ENCODE peak calls at places on chromosomes 4 and X, in nine cellular contexts. One of them, this sample, is unnamed.

GRCh38 chr4:62644372-62644771 is 1444.2 kb downstream of the ADGRL3 start:
- DNase-seq in AML-193: no peak
- DNase-seq in SJSA1: no peak
- DNase-seq in NCI-H2029 treated with DMSO at 0.1 percent for 48 hours: no peak
- DNase-seq in esophagus muscularis mucosa: no peak
- DNase-seq in iris pigment epithelial cell: no peak
- DNase-seq in Caki2: peak; percentile 1
- DNase-seq in AG09319: no peak
- DNase-seq in foreskin fibroblast: no peak
- DNase-seq in this sample: no peak

GRCh38 chrX:49230500-49231232 is 2.5 kb downstream of the CACNA1F start:
- DNase-seq in AML-193: no peak
- DNase-seq in SJSA1: no peak
- DNase-seq in Caki2: peak; percentile 44
- DNase-seq in foreskin fibroblast: no peak
- DNase-seq in esophagus muscularis mucosa: no peak
- DNase-seq in NCI-H2029 treated with DMSO at 0.1 percent for 48 hours: no peak
- DNase-seq in AG09319: no peak
- DNase-seq in iris pigment epithelial cell: peak; percentile 14
- DNase-seq in this sample: peak; percentile 2

GRCh38 chrX:43655961-43656494 is at the start of gene MAOA:
- DNase-seq in AG09319: no peak
- DNase-seq in iris pigment epithelial cell: peak; percentile 26
- DNase-seq in SJSA1: peak; percentile 47
- DNase-seq in esophagus muscularis mucosa: peak; percentile 94
- DNase-seq in foreskin fibroblast: peak; percentile 56
- DNase-seq in Caki2: no peak
- DNase-seq in NCI-H2029 treated with DMSO at 0.1 percent for 48 hours: no peak
- DNase-seq in AML-193: no peak
- DNase-seq in this sample: peak; percentile 49

GRCh38 chr4:105808030-105808429 is 87.2 kb upstream of the NPNT start:
- DNase-seq in Caki2: no peak
- DNase-seq in foreskin fibroblast: no peak
- DNase-seq in esophagus muscularis mucosa: no peak
- DNase-seq in NCI-H2029 treated with DMSO at 0.1 percent for 48 hours: no peak
- DNase-seq in AG09319: no peak
- DNase-seq in AML-193: no peak
- DNase-seq in SJSA1: no peak
- DNase-seq in iris pigment epithelial cell: no peak
- DNase-seq in this sample: no peak

GRCh38 chr4:24846716-24847115 is 51.3 kb downstream of the SOD3 start:
- DNase-seq in AML-193: no peak
- DNase-seq in SJSA1: no peak
- DNase-seq in NCI-H2029 treated with DMSO at 0.1 percent for 48 hours: no peak
- DNase-seq in foreskin fibroblast: no peak
- DNase-seq in esophagus muscularis mucosa: no peak
- DNase-seq in AG09319: no peak
- DNase-seq in iris pigment epithelial cell: no peak
- DNase-seq in Caki2: no peak
- DNase-seq in this sample: no peak

GRCh38 chr4:46648088-46648744 is 258.3 kb upstream of the GABRA2 start:
- DNase-seq in NCI-H2029 treated with DMSO at 0.1 percent for 48 hours: no peak
- DNase-seq in foreskin fibroblast: no peak
- DNase-seq in AG09319: no peak
- DNase-seq in esophagus muscularis mucosa: no peak
- DNase-seq in AML-193: peak; percentile 42
- DNase-seq in SJSA1: no peak
- DNase-seq in iris pigment epithelial cell: peak; percentile 49
- DNase-seq in Caki2: peak; percentile 19
- DNase-seq in this sample: no peak

GRCh38 chr4:16516796-16517413 is 290.6 kb upstream of the TAPT1 start:
- DNase-seq in iris pigment epithelial cell: peak; percentile 86
- DNase-seq in NCI-H2029 treated with DMSO at 0.1 percent for 48 hours: no peak
- DNase-seq in esophagus muscularis mucosa: no peak
- DNase-seq in Caki2: no peak
- DNase-seq in SJSA1: peak; percentile 35
- DNase-seq in AG09319: peak; percentile 45
- DNase-seq in AML-193: no peak
- DNase-seq in foreskin fibroblast: peak; percentile 24
- DNase-seq in this sample: no peak

GRCh38 chr4:79650794-79651431 is 242.9 kb upstream of the GK2 start:
- DNase-seq in AML-193: no peak
- DNase-seq in SJSA1: no peak
- DNase-seq in AG09319: peak; percentile 79
- DNase-seq in foreskin fibroblast: peak; percentile 1
- DNase-seq in NCI-H2029 treated with DMSO at 0.1 percent for 48 hours: no peak
- DNase-seq in Caki2: peak; percentile 78
- DNase-seq in iris pigment epithelial cell: peak; percentile 73
- DNase-seq in esophagus muscularis mucosa: no peak
- DNase-seq in this sample: no peak

GRCh38 chr4:44927361-44928061 is 201.2 kb upstream of the GNPDA2 start:
- DNase-seq in esophagus muscularis mucosa: no peak
- DNase-seq in NCI-H2029 treated with DMSO at 0.1 percent for 48 hours: no peak
- DNase-seq in AML-193: peak; percentile 9
- DNase-seq in iris pigment epithelial cell: peak; percentile 19
- DNase-seq in Caki2: peak; percentile 12
- DNase-seq in AG09319: no peak
- DNase-seq in foreskin fibroblast: no peak
- DNase-seq in SJSA1: no peak
- DNase-seq in this sample: no peak